ENCODE peak calls at places on chromosomes 1 and 21, in four cellular contexts. T is GM19239; O is tibial artery; C is activated CD8-positive, alpha-beta memory T cell treated with anti-CD3 and anti-CD28 coated beads, Interleukin-2, amount 10 ng/mL, durations not matched to agents 7 days and 5 days. N is an unnamed sample.

GRCh38 chr1:27137022-27137542 is 17.8 kb downstream of the SLC9A1 start:
- DNase-seq in T (peak; percentile 62), O (no peak), C (peak; percentile 93), N (peak; percentile 90)

GRCh38 chr1:206770531-206771352 is at the start of gene IL19:
- DNase-seq in T (no peak), O (no peak), C (no peak), N (no peak)

GRCh38 chr1:119008483-119009299 is 20.5 kb upstream of the TBX15 start:
- DNase-seq in T (no peak), O (peak; percentile 67), C (no peak), N (peak; percentile 26)

GRCh38 chr1:85689788-85690404 is 18.3 kb downstream of the ZNHIT6 start:
- DNase-seq in T (no peak), O (no peak), C (no peak), N (no peak)

GRCh38 chr21:14771587-14771986 is 225.5 kb upstream of the SAMSN1 start:
- DNase-seq in T (no peak), O (no peak), C (no peak), N (no peak)

GRCh38 chr1:181469829-181470228 is 13.5 kb upstream of the CACNA1E start:
- DNase-seq in T (no peak), O (no peak), C (no peak), N (no peak)

GRCh38 chr21:38898422-38899098 is 92.8 kb downstream of the ETS2 start:
- DNase-seq in T (no peak), O (no peak), C (no peak), N (no peak)

GRCh38 chr21:39088831-39089380 is 94.3 kb downstream of the PSMG1 start:
- DNase-seq in T (no peak), O (peak; percentile 82), C (no peak), N (no peak)

GRCh38 chr1:119291611-119292206 is 76.9 kb upstream of the HAO2 start:
- DNase-seq in T (no peak), O (no peak), C (no peak), N (no peak)

GRCh38 chr21:15425049-15425448 is 304.7 kb upstream of the USP25 start:
- DNase-seq in T (no peak), O (no peak), C (no peak), N (no peak)

GRCh38 chr1:227447531-227447990 is 115.8 kb upstream of the ZNF678 start:
- DNase-seq in T (no peak), O (peak; percentile 77), C (no peak), N (peak; percentile 84)

GRCh38 chr1:27011058-27011764 is 1.4 kb downstream of the TENT5B start:
- DNase-seq in T (no peak), O (peak; percentile 89), C (no peak), N (no peak)

GRCh38 chr1:91555821-91556531 is 55.3 kb downstream of the CDC7 start:
- DNase-seq in T (no peak), O (no peak), C (peak; percentile 88), N (no peak)

GRCh38 chr21:41625428-41625827 is 117.5 kb upstream of the TMPRSS2 start:
- DNase-seq in T (no peak), O (no peak), C (no peak), N (peak; percentile 48)

GRCh38 chr1:226639631-226640061 is 91.1 kb downstream of the STUM start:
- DNase-seq in T (no peak), O (no peak), C (no peak), N (peak; percentile 77)

GRCh38 chr21:33367309-33367973 is 35.8 kb upstream of the IFNGR2 start:
- DNase-seq in T (no peak), O (no peak), C (no peak), N (no peak)

GRCh38 chr1:228306275-228307217 is 98.7 kb downstream of the OBSCN start:
- DNase-seq in T (no peak), O (peak; percentile 62), C (no peak), N (peak; percentile 68)

GRCh38 chr1:58005212-58005611 is 541.3 kb downstream of the OMA1 start:
- DNase-seq in T (no peak), O (no peak), C (no peak), N (no peak)

GRCh38 chr1:180577361-180577760 is 18.6 kb downstream of the OVAAL start:
- DNase-seq in T (no peak), O (no peak), C (no peak), N (no peak)

GRCh38 chr1:171935664-171936063 is 94.4 kb downstream of the DNM3 start:
- DNase-seq in T (no peak), O (no peak), C (no peak), N (no peak)

GRCh38 chr1:205248793-205249601 is 21.3 kb downstream of the TMCC2 start:
- DNase-seq in T (no peak), O (peak; percentile 90), C (no peak), N (peak; percentile 85)

GRCh38 chr1:185696419-185697150 is 37.6 kb upstream of the HMCN1 start:
- DNase-seq in T (no peak), O (no peak), C (no peak), N (no peak)

GRCh38 chr21:45541221-45542039 is 810 bp downstream of the SLC19A1 start:
- DNase-seq in T (peak; percentile 99), O (peak; percentile 84), C (peak; percentile 90), N (peak; percentile 95)

GRCh38 chr21:38175321-38175720 is 81.5 kb upstream of the KCNJ15 start:
- DNase-seq in T (no peak), O (no peak), C (no peak), N (no peak)

GRCh38 chr1:53685272-53686051 is 53.5 kb downstream of the GLIS1 start:
- DNase-seq in T (no peak), O (no peak), C (no peak), N (no peak)

GRCh38 chr1:35642472-35642955 is 1.2 kb upstream of the PSMB2 start:
- DNase-seq in T (no peak), O (no peak), C (peak; percentile 42), N (no peak)